ENCODE peak calls at places on chromosomes 2 and 18, in six cellular contexts. One of them, this sample, is unnamed.

GRCh38 chr18:75915941-75916640 is 488.6 kb upstream of the SMIM21 start:
- DNase-seq in fibroblast of villous mesenchyme: no peak
- DNase-seq in fibroblast of the aortic adventitia: no peak
- DNase-seq in DMS79: peak; percentile 18
- DNase-seq in WTC11: peak; percentile 88
- DNase-seq in AG08396: peak; percentile 10
- DNase-seq in this sample: peak; percentile 65

GRCh38 chr2:226885769-226886435 is 50.0 kb downstream of the RHBDD1 start:
- DNase-seq in fibroblast of villous mesenchyme: peak; percentile 45
- DNase-seq in fibroblast of the aortic adventitia: no peak
- DNase-seq in DMS79: no peak
- DNase-seq in WTC11: no peak
- DNase-seq in AG08396: no peak
- DNase-seq in this sample: no peak

GRCh38 chr18:13377496-13377895 is 158.9 kb downstream of the LDLRAD4 start:
- DNase-seq in fibroblast of villous mesenchyme: no peak
- DNase-seq in fibroblast of the aortic adventitia: no peak
- DNase-seq in DMS79: no peak
- DNase-seq in WTC11: no peak
- DNase-seq in AG08396: no peak
- DNase-seq in this sample: no peak

GRCh38 chr2:241272298-241272721 is 43.2 kb downstream of the HDLBP start:
- DNase-seq in fibroblast of villous mesenchyme: peak; percentile 34
- DNase-seq in fibroblast of the aortic adventitia: no peak
- DNase-seq in DMS79: no peak
- DNase-seq in WTC11: peak; percentile 40
- DNase-seq in AG08396: peak; percentile 47
- DNase-seq in this sample: peak; percentile 51

GRCh38 chr2:14516844-14517243 is 115.7 kb upstream of the LRATD1 start:
- DNase-seq in fibroblast of villous mesenchyme: peak; percentile 60
- DNase-seq in fibroblast of the aortic adventitia: peak; percentile 82
- DNase-seq in DMS79: no peak
- DNase-seq in WTC11: no peak
- DNase-seq in AG08396: peak; percentile 39
- DNase-seq in this sample: no peak

GRCh38 chr18:7206231-7206630 is 24.7 kb upstream of the LRRC30 start:
- DNase-seq in fibroblast of villous mesenchyme: no peak
- DNase-seq in fibroblast of the aortic adventitia: no peak
- DNase-seq in DMS79: no peak
- DNase-seq in WTC11: no peak
- DNase-seq in AG08396: no peak
- DNase-seq in this sample: no peak

GRCh38 chr18:55069497-55069896 is 110.2 kb upstream of the CCDC68 start:
- DNase-seq in fibroblast of villous mesenchyme: no peak
- DNase-seq in fibroblast of the aortic adventitia: no peak
- DNase-seq in DMS79: no peak
- DNase-seq in WTC11: no peak
- DNase-seq in AG08396: no peak
- DNase-seq in this sample: no peak

GRCh38 chr2:157466764-157467163 is 22.9 kb upstream of the CYTIP start:
- DNase-seq in fibroblast of villous mesenchyme: no peak
- DNase-seq in fibroblast of the aortic adventitia: no peak
- DNase-seq in DMS79: no peak
- DNase-seq in WTC11: no peak
- DNase-seq in AG08396: no peak
- DNase-seq in this sample: no peak

GRCh38 chr2:162256621-162257020 is 13.4 kb upstream of the FAP start:
- DNase-seq in fibroblast of villous mesenchyme: no peak
- DNase-seq in fibroblast of the aortic adventitia: peak; percentile 68
- DNase-seq in DMS79: no peak
- DNase-seq in WTC11: no peak
- DNase-seq in AG08396: no peak
- DNase-seq in this sample: no peak

GRCh38 chr18:75898666-75899065 is 471.2 kb upstream of the SMIM21 start:
- DNase-seq in fibroblast of villous mesenchyme: no peak
- DNase-seq in fibroblast of the aortic adventitia: no peak
- DNase-seq in DMS79: no peak
- DNase-seq in WTC11: no peak
- DNase-seq in AG08396: no peak
- DNase-seq in this sample: no peak

GRCh38 chr2:21372654-21373053 is 248.9 kb downstream of the TDRD15 start:
- DNase-seq in fibroblast of villous mesenchyme: peak; percentile 7
- DNase-seq in fibroblast of the aortic adventitia: no peak
- DNase-seq in DMS79: no peak
- DNase-seq in WTC11: peak; percentile 51
- DNase-seq in AG08396: no peak
- DNase-seq in this sample: peak; percentile 34

GRCh38 chr2:179129574-179130238 is 79.8 kb upstream of the CCDC141 start:
- DNase-seq in fibroblast of villous mesenchyme: peak; percentile 14
- DNase-seq in fibroblast of the aortic adventitia: peak; percentile 27
- DNase-seq in DMS79: no peak
- DNase-seq in WTC11: no peak
- DNase-seq in AG08396: peak; percentile 5
- DNase-seq in this sample: no peak

GRCh38 chr18:36335476-36336279 is 38.2 kb downstream of the FHOD3 start:
- DNase-seq in fibroblast of villous mesenchyme: peak; percentile 25
- DNase-seq in fibroblast of the aortic adventitia: no peak
- DNase-seq in DMS79: no peak
- DNase-seq in WTC11: no peak
- DNase-seq in AG08396: no peak
- DNase-seq in this sample: no peak

GRCh38 chr2:234676109-234676858 is 179.4 kb upstream of the ARL4C start:
- DNase-seq in fibroblast of villous mesenchyme: no peak
- DNase-seq in fibroblast of the aortic adventitia: no peak
- DNase-seq in DMS79: peak; percentile 61
- DNase-seq in WTC11: no peak
- DNase-seq in AG08396: no peak
- DNase-seq in this sample: no peak

GRCh38 chr2:72316774-72317173 is 169.1 kb upstream of the CYP26B1 start:
- DNase-seq in fibroblast of villous mesenchyme: no peak
- DNase-seq in fibroblast of the aortic adventitia: no peak
- DNase-seq in DMS79: no peak
- DNase-seq in WTC11: no peak
- DNase-seq in AG08396: no peak
- DNase-seq in this sample: no peak